ENCODE peak calls at places on chromosomes 5 and 9, in four cellular contexts. P is naive thymus-derived CD4-positive, alpha-beta T cell; M is uterus; Q is dorsolateral prefrontal cortex. Y is an unnamed sample.

GRCh38 chr9:130526854-130527650 is 52.3 kb upstream of the FUBP3 start:
- DNase-seq in P (no peak), M (no peak), Q (no peak), Y (no peak)

GRCh38 chr9:9552665-9553064 is 1060.1 kb downstream of the PTPRD start:
- DNase-seq in P (no peak), M (no peak), Q (no peak), Y (no peak)

GRCh38 chr5:176980818-176981217 is 25.8 kb downstream of the UIMC1 start:
- DNase-seq in P (no peak), M (no peak), Q (no peak), Y (no peak)

GRCh38 chr9:34777667-34778066 is 67.7 kb upstream of the CCL21 start:
- DNase-seq in P (no peak), M (no peak), Q (no peak), Y (no peak)

GRCh38 chr5:36885566-36886485 is 9.3 kb downstream of the NIPBL start:
- DNase-seq in P (no peak), M (no peak), Q (no peak), Y (no peak)

GRCh38 chr5:130138406-130139060 is 234.3 kb downstream of the CHSY3 start:
- DNase-seq in P (no peak), M (no peak), Q (no peak), Y (no peak)

GRCh38 chr9:36765468-36766341 is 193.0 kb downstream of the MELK start:
- DNase-seq in P (peak; percentile 92), M (peak; percentile 27), Q (peak; percentile 95), Y (peak; percentile 76)

GRCh38 chr9:130857864-130858730 is 23.0 kb downstream of the ABL1 start:
- DNase-seq in P (no peak), M (peak; percentile 65), Q (peak; percentile 69), Y (peak; percentile 76)

GRCh38 chr9:16180091-16180490 is 627.2 kb downstream of the CCDC171 start:
- DNase-seq in P (no peak), M (no peak), Q (no peak), Y (no peak)

GRCh38 chr5:334903-335739 is 13.6 kb downstream of the AHRR start:
- DNase-seq in P (no peak), M (no peak), Q (no peak), Y (no peak)

GRCh38 chr5:120910610-120911009 is 446.5 kb downstream of the PRR16 start:
- DNase-seq in P (no peak), M (no peak), Q (no peak), Y (no peak)

GRCh38 chr9:88950341-88951141 is 40.7 kb upstream of the S1PR3 start:
- DNase-seq in P (no peak), M (no peak), Q (no peak), Y (no peak)

GRCh38 chr5:53151713-53152458 is 42.3 kb upstream of the MOCS2 start:
- DNase-seq in P (no peak), M (peak; percentile 31), Q (no peak), Y (peak; percentile 61)

GRCh38 chr5:168312606-168313297 is 21.3 kb downstream of the WWC1 start:
- DNase-seq in P (no peak), M (no peak), Q (no peak), Y (no peak)

GRCh38 chr5:124628251-124628650 is 118.2 kb downstream of the ZNF608 start:
- DNase-seq in P (no peak), M (no peak), Q (no peak), Y (no peak)

GRCh38 chr9:105338308-105338707 is 93.9 kb downstream of the SLC44A1 start:
- DNase-seq in P (no peak), M (no peak), Q (no peak), Y (no peak)

GRCh38 chr9:127193483-127193882 is 71.0 kb upstream of the ANGPTL2 start:
- DNase-seq in P (no peak), M (no peak), Q (no peak), Y (no peak)

GRCh38 chr5:120124961-120125360 is 339.1 kb upstream of the PRR16 start:
- DNase-seq in P (no peak), M (no peak), Q (no peak), Y (no peak)

GRCh38 chr5:73437126-73438047 is 11.2 kb downstream of the FOXD1 start:
- DNase-seq in P (no peak), M (no peak), Q (no peak), Y (no peak)

GRCh38 chr9:115462623-115463022 is 344.7 kb upstream of the TNC start:
- DNase-seq in P (no peak), M (no peak), Q (no peak), Y (no peak)

GRCh38 chr9:71783120-71783523 is 14.8 kb upstream of the CEMIP2 start:
- DNase-seq in P (peak; percentile 90), M (peak; percentile 18), Q (no peak), Y (no peak)

GRCh38 chr5:10457682-10458574 is 16.2 kb downstream of the ROPN1L start:
- DNase-seq in P (no peak), M (peak; percentile 51), Q (no peak), Y (no peak)

GRCh38 chr5:126490167-126490937 is 67.1 kb downstream of the GRAMD2B start:
- DNase-seq in P (no peak), M (no peak), Q (no peak), Y (no peak)

GRCh38 chr5:72379936-72380335 is 59.8 kb downstream of the PTCD2 start:
- DNase-seq in P (no peak), M (no peak), Q (no peak), Y (no peak)

GRCh38 chr9:37309136-37309535 is 113.4 kb upstream of the GRHPR start:
- DNase-seq in P (peak; percentile 12), M (no peak), Q (no peak), Y (no peak)

GRCh38 chr5:134456825-134457224 is 45.1 kb upstream of the CDKN2AIPNL start:
- DNase-seq in P (no peak), M (no peak), Q (no peak), Y (no peak)

GRCh38 chr9:134475051-134475790 is 149.0 kb downstream of the RXRA start:
- DNase-seq in P (peak; percentile 59), M (peak; percentile 83), Q (no peak), Y (peak; percentile 72)